ENCODE peak calls at places on chromosomes 13 and 19, in six cellular contexts. A, K, P, M, E and O are unnamed samples.

GRCh38 chr13:34748078-34748477 is 194.0 kb upstream of the NBEA start:
- DNase-seq in A (no peak), K (peak; percentile 21), P (no peak), M (no peak), E (no peak), O (peak; percentile 77)

GRCh38 chr19:15790096-15790495 is 2.6 kb downstream of the OR10H5 start:
- DNase-seq in A (no peak), K (no peak), P (no peak), M (no peak), E (no peak), O (no peak)

GRCh38 chr19:6533000-6533328 is 2.1 kb downstream of the TNFSF9 start:
- DNase-seq in A (no peak), K (no peak), P (no peak), M (no peak), E (no peak), O (no peak)

GRCh38 chr19:45906221-45906620 is 3.8 kb upstream of the MYPOP start:
- DNase-seq in A (no peak), K (no peak), P (no peak), M (no peak), E (no peak), O (no peak)

GRCh38 chr13:56907766-56908165 is 233.0 kb upstream of the PRR20A start:
- DNase-seq in A (no peak), K (no peak), P (no peak), M (no peak), E (no peak), O (no peak)

GRCh38 chr13:29453657-29454056 is 141.8 kb downstream of the SLC7A1 start:
- DNase-seq in A (no peak), K (no peak), P (no peak), M (no peak), E (no peak), O (no peak)

GRCh38 chr19:7533281-7533819 is 2.2 kb upstream of the PNPLA6 start:
- DNase-seq in A (no peak), K (peak; percentile 76), P (no peak), M (no peak), E (peak; percentile 83), O (peak; percentile 66)

GRCh38 chr19:15298847-15299567 is 33.3 kb downstream of the BRD4 start:
- DNase-seq in A (no peak), K (no peak), P (no peak), M (no peak), E (no peak), O (no peak)

GRCh38 chr19:45442927-45443461 is 19.3 kb upstream of the ERCC1 start:
- DNase-seq in A (no peak), K (peak; percentile 46), P (no peak), M (no peak), E (no peak), O (peak; percentile 90)

GRCh38 chr13:80630685-80631121 is 289.8 kb upstream of the SPRY2 start:
- DNase-seq in A (no peak), K (no peak), P (no peak), M (no peak), E (no peak), O (no peak)

GRCh38 chr13:35093356-35093755 is 151.3 kb downstream of the NBEA start:
- DNase-seq in A (no peak), K (no peak), P (no peak), M (no peak), E (no peak), O (no peak)

GRCh38 chr19:57632987-57633831 is at the start of gene ZNF211:
- DNase-seq in A (peak; percentile 97), K (peak; percentile 94), P (peak; percentile 55), M (peak; percentile 92), E (peak; percentile 95), O (peak; percentile 95)

GRCh38 chr13:79258489-79258888 is 147.6 kb downstream of the RBM26 start:
- DNase-seq in A (no peak), K (no peak), P (no peak), M (no peak), E (no peak), O (no peak)

GRCh38 chr13:102772042-102772425 is 1.6 kb downstream of the TEX30 start:
- DNase-seq in A (no peak), K (no peak), P (no peak), M (no peak), E (no peak), O (no peak)

GRCh38 chr19:23914402-23915286 is at the start of gene ZNF726:
- DNase-seq in A (peak; percentile 57), K (peak; percentile 84), P (peak; percentile 78), M (no peak), E (peak; percentile 78), O (peak; percentile 91)

GRCh38 chr19:53553159-53553558 is 15.2 kb downstream of the ZNF331 start:
- DNase-seq in A (no peak), K (no peak), P (no peak), M (no peak), E (no peak), O (no peak)

GRCh38 chr19:58042709-58043340 is 9.0 kb downstream of the ZSCAN1 start:
- DNase-seq in A (no peak), K (no peak), P (no peak), M (no peak), E (no peak), O (no peak)

GRCh38 chr19:13024126-13024957 is 29.1 kb downstream of the NFIX start:
- DNase-seq in A (no peak), K (no peak), P (no peak), M (no peak), E (no peak), O (no peak)

GRCh38 chr19:39126593-39127187 is 1.1 kb downstream of the PAK4 start:
- DNase-seq in A (no peak), K (no peak), P (no peak), M (peak; percentile 89), E (peak; percentile 90), O (no peak)

GRCh38 chr19:50777830-50778303 is 7.6 kb downstream of the GPR32 start:
- DNase-seq in A (peak; percentile 56), K (no peak), P (no peak), M (no peak), E (no peak), O (no peak)

GRCh38 chr13:32829269-32829668 is 187.0 kb upstream of the KL start:
- DNase-seq in A (no peak), K (no peak), P (no peak), M (no peak), E (no peak), O (no peak)

GRCh38 chr13:62432906-62433305 is 1017.3 kb upstream of the PCDH20 start:
- DNase-seq in A (no peak), K (no peak), P (no peak), M (no peak), E (no peak), O (no peak)

GRCh38 chr13:98653471-98653985 is 76.6 kb upstream of the STK24 start:
- DNase-seq in A (peak; percentile 89), K (peak; percentile 71), P (no peak), M (peak; percentile 63), E (peak; percentile 85), O (peak; percentile 83)

GRCh38 chr19:35533201-35533821 is at the start of gene GAPDHS:
- DNase-seq in A (no peak), K (no peak), P (no peak), M (no peak), E (no peak), O (no peak)

GRCh38 chr19:7337380-7338194 is 11.2 kb upstream of the ARHGEF18 start:
- DNase-seq in A (no peak), K (no peak), P (no peak), M (no peak), E (no peak), O (no peak)

GRCh38 chr19:58059003-58059671 is at the start of gene ZNF135:
- DNase-seq in A (peak; percentile 95), K (peak; percentile 93), P (peak; percentile 35), M (no peak), E (peak; percentile 90), O (peak; percentile 87)

GRCh38 chr13:104750377-104750776 is 1684.2 kb upstream of the SLC10A2 start:
- DNase-seq in A (no peak), K (no peak), P (no peak), M (no peak), E (no peak), O (no peak)

GRCh38 chr13:80348750-80349149 is 7.8 kb upstream of the SPRY2 start:
- DNase-seq in A (no peak), K (no peak), P (no peak), M (no peak), E (no peak), O (no peak)

GRCh38 chr19:45451181-45451849 is 16.5 kb upstream of the FOSB start:
- DNase-seq in A (no peak), K (no peak), P (no peak), M (no peak), E (peak; percentile 43), O (no peak)

GRCh38 chr19:37942516-37942902 is 35.5 kb downstream of the SIPA1L3 start:
- DNase-seq in A (no peak), K (no peak), P (no peak), M (no peak), E (no peak), O (no peak)
- H3K4me3 ChIP-seq in A (no peak overlapping the region), K (no peak overlapping the region), P (no peak overlapping the region), M (no peak overlapping the region), E (no peak overlapping the region), O (no peak overlapping the region)

GRCh38 chr19:17829855-17830566 is 8.7 kb upstream of the INSL3 start:
- DNase-seq in A (peak; percentile 69), K (no peak), P (no peak), M (no peak), E (no peak), O (no peak)
- TF ChIP-seq CTCF in A (no peak), K (no peak), P (no peak), M (no peak), E (no peak), O (no peak)

GRCh38 chr13:114234645-114235421 is at the start of gene CDC16:
- DNase-seq in A (peak; percentile 90), K (peak; percentile 94), P (peak; percentile 22), M (peak; percentile 91), E (peak; percentile 97), O (peak; percentile 95)

GRCh38 chr13:114236224-114236623 is 1.5 kb downstream of the CDC16 start:
- DNase-seq in A (no peak), K (no peak), P (no peak), M (no peak), E (no peak), O (no peak)

GRCh38 chr13:114237415-114238112 is 2.9 kb downstream of the CDC16 start:
- DNase-seq in A (no peak), K (no peak), P (no peak), M (no peak), E (no peak), O (no peak)

GRCh38 chr13:114234266-114234644 is 442 bp upstream of the CDC16 start:
- DNase-seq in A (no peak), K (no peak), P (no peak), M (no peak), E (no peak), O (no peak)

DNA sequence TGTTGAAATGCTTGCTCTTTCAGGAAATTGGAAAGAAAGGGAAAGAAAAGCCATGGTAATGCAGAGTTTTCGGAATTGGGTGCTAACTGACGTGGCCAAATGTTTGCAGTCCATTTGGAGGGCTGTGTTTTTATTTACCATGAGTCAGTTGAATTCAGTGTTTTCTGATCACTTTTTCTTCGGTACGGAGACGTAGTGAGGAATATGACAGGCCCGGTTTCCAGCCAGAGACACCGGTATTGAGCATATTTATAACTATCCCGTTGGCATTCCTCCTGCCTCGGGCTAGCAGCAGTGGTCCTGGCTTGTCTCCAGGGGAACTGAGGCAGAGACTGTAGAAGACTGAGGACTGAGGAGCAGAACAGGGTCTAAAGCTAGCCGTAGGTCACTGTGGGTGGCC is 1.0 kb downstream of the CDC16 start:
- DNase-seq in A (no peak), K (no peak), P (no peak), M (peak; percentile 5), E (no peak), O (no peak)
- H3K36me3 ChIP-seq in A (peaks cover 33% of the 10 kb centered on the region), K (peaks cover 40% of the 10 kb centered on the region), P (peaks cover 8% of the 10 kb centered on the region), M (peaks cover 31% of the 10 kb centered on the region), E (peaks cover 3% of the 10 kb centered on the region), O (peaks cover 34% of the 10 kb centered on the region)

GRCh38 chr13:73056054-73056962 is 2.5 kb upstream of the KLF5 start:
- DNase-seq in A (no peak), K (no peak), P (no peak), M (peak; percentile 70), E (no peak), O (no peak)
- H3K4me3 ChIP-seq in A (no peak overlapping the region), K (no peak overlapping the region), P (no peak overlapping the region), M (no peak overlapping the region), E (no peak overlapping the region), O (no peak overlapping the region)